ENCODE peak calls at places on chromosomes 4 and X, in seven cellular contexts. L is heart right ventricle, Z is lower lobe of right lung, P is tibial artery, J is left ventricle myocardium inferior, T is kidney, K is psoas muscle. G is an unnamed sample. For H3K4me1, the result is how much of the 10 kb centered on the place peaks cover.

GRCh38 chrX:153921070-153921469 is 5.0 kb downstream of the ARHGAP4 start:
- DNase-seq in L (no peak), P (no peak), J (no peak), Z (peak), K (no peak), T (peak), G (no peak)

GRCh38 chr4:84792366-84793301 is 173.9 kb downstream of the WDFY3 start:
- DNase-seq in K (no peak), P (no peak), L (no peak), T (no peak), J (no peak), Z (no peak), G (no peak)

GRCh38 chr4:100372432-100372831 is 145.4 kb downstream of the EMCN start:
- DNase-seq in L (no peak), K (no peak), J (no peak), P (no peak), Z (no peak), T (no peak), G (no peak)

GRCh38 chrX:135632353-135632752 is 81.1 kb upstream of the CT45A1 start:
- DNase-seq in K (no peak), T (no peak), P (no peak), L (no peak), Z (no peak), J (no peak), G (no peak)

GRCh38 chrX:47802589-47802988 is 34.1 kb upstream of the ZNF81 start:
- DNase-seq in L (no peak), K (no peak), P (no peak), J (no peak), T (no peak), Z (no peak), G (no peak)

GRCh38 chr4:30938956-30939528 is 218.9 kb downstream of the PCDH7 start:
- DNase-seq in Z (no peak), L (no peak), J (no peak), K (no peak), P (no peak), T (no peak), G (no peak)

GRCh38 chr4:153764611-153765368 is 5.0 kb upstream of the RNF175 start:
- DNase-seq in K (no peak), Z (no peak), P (no peak), T (no peak), J (no peak), L (no peak), G (no peak)

GRCh38 chrX:94515009-94515408 is 841.0 kb downstream of the FAM133A start:
- DNase-seq in T (no peak), Z (no peak), L (no peak), J (no peak), P (no peak), K (no peak), G (no peak)

GRCh38 chrX:10415704-10416001 is 204.7 kb downstream of the MID1 start:
- DNase-seq in P (no peak), J (no peak), K (no peak), L (no peak), Z (no peak), T (no peak), G (no peak)

GRCh38 chrX:153644356-153645125 is 2.5 kb upstream of the DUSP9 start:
- DNase-seq in P (no peak), L (no peak), Z (no peak), T (peak), K (peak), J (no peak), G (peak)

GRCh38 chrX:22314211-22314610 is 41.5 kb downstream of the CBLL2 start:
- DNase-seq in L (no peak), P (no peak), Z (no peak), T (no peak), J (no peak), K (no peak), G (no peak)

GRCh38 chrX:152904151-152905080 is 6.5 kb downstream of the ZNF185 start:
- DNase-seq in J (no peak), P (peak), Z (no peak), T (peak), L (peak), K (peak), G (peak)

GRCh38 chr4:6727943-6728250 is 11.9 kb downstream of the BLOC1S4 start:
- DNase-seq in P (no peak), L (no peak), K (no peak), Z (no peak), J (no peak), T (no peak), G (no peak)

GRCh38 chr4:81215219-81215892 is at the start of gene PRKG2:
- DNase-seq in P (no peak), J (no peak), T (no peak), Z (peak), L (no peak), K (no peak), G (no peak)

GRCh38 chr4:187224560-187224959 is 500.9 kb upstream of the FAT1 start:
- DNase-seq in K (no peak), Z (no peak), J (no peak), P (no peak), L (no peak), T (no peak), G (no peak)

GRCh38 chr4:84582988-84583870 is at the start of gene CDS1:
- DNase-seq in K (peak), L (peak), J (peak), P (no peak), T (peak), Z (peak), G (peak)

DNA sequence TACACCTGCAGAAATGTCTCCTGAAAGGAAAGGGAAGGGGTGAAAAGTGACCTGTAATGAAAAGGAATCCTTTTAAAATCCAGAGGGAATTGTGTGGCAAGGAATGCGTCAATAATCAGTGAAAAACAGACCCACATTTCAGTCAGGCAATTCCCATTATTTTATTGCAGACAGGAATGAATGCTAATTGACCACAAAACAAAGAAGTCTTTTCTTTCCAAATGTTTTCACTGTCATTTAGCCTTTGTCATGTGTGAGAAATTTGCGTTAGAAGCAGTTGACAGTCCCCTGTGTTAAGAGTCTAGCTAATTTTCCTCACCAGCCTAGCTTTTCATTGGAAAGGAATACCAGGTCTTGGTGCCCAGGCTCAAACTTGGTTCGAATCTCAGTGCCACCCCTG is 83.4 kb downstream of the KIT start:
- DNase-seq in J (no peak), Z (no peak), P (no peak), T (no peak), L (no peak), K (no peak), G (no peak)
- H3K4me1 ChIP-seq in J (under half), Z (under half), P (under half), T (under half), L (under half), K (under half), G (under half)

GRCh38 chrX:143635915-143636314 is at the start of gene SLITRK4:
- DNase-seq in L (no peak), P (no peak), K (no peak), J (no peak), T (no peak), Z (no peak), G (peak)
- H3K27ac ChIP-seq in L (no peak), P (no peak), K (no peak), J (no peak), T (peak), Z (no peak), G (no peak)

DNA sequence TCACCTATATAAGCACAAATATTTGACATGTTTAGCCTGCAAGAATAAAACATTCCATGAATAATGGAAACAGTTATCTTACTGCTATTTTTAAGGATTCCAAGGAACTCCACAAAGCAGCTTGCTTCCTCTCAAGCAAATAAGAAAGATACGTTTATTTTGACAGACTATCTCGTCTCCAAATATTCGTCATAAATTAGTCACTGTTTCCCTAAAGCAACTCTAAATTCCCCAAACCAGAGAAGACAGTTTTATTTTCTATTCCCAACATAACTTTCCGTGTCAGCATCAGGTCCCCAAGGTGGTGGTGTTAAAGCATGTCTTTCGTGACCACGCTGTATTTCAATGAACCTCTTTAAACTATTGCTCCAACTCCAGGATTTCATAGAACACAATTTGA is 24.3 kb upstream of the DKK2 start:
- DNase-seq in L (no peak), K (no peak), T (no peak), J (no peak), Z (no peak), P (no peak), G (no peak)
- H3K4me1 ChIP-seq in L (under half), K (under half), T (under half), J (under half), Z (under half), P (under half), G (under half)

GRCh38 chr4:140018931-140019618 is 134.9 kb downstream of the MAML3 start:
- DNase-seq in T (no peak), J (no peak), L (no peak), K (no peak), P (no peak), Z (no peak), G (no peak)

GRCh38 chr4:140019619-140020367 is 134.2 kb downstream of the MAML3 start:
- DNase-seq in Z (no peak), L (no peak), K (no peak), P (no peak), J (no peak), T (no peak), G (no peak)

GRCh38 chr4:140013088-140013487 is 140.9 kb downstream of the MAML3 start:
- DNase-seq in L (no peak), K (no peak), Z (no peak), T (no peak), J (no peak), P (no peak), G (no peak)

GRCh38 chr4:140012688-140013087 is 141.3 kb downstream of the MAML3 start:
- DNase-seq in T (no peak), L (peak), P (peak), J (peak), Z (peak), K (peak), G (no peak)

GRCh38 chr4:140014284-140014683 is 139.7 kb downstream of the MAML3 start:
- DNase-seq in J (no peak), K (no peak), P (no peak), T (no peak), Z (no peak), L (no peak), G (no peak)
- H3K27ac ChIP-seq in J (no peak), K (no peak), P (no peak), T (no peak), Z (no peak), L (no peak), G (no peak)

GRCh38 chrX:68041110-68041509 is 392.2 kb downstream of the OPHN1 start:
- DNase-seq in P (no peak), T (no peak), J (no peak), K (no peak), L (no peak), Z (no peak), G (no peak)
- H3K4me1 ChIP-seq in P (under half), T (under half), J (under half), K (under half), L (under half), Z (under half), G (under half)

DNA sequence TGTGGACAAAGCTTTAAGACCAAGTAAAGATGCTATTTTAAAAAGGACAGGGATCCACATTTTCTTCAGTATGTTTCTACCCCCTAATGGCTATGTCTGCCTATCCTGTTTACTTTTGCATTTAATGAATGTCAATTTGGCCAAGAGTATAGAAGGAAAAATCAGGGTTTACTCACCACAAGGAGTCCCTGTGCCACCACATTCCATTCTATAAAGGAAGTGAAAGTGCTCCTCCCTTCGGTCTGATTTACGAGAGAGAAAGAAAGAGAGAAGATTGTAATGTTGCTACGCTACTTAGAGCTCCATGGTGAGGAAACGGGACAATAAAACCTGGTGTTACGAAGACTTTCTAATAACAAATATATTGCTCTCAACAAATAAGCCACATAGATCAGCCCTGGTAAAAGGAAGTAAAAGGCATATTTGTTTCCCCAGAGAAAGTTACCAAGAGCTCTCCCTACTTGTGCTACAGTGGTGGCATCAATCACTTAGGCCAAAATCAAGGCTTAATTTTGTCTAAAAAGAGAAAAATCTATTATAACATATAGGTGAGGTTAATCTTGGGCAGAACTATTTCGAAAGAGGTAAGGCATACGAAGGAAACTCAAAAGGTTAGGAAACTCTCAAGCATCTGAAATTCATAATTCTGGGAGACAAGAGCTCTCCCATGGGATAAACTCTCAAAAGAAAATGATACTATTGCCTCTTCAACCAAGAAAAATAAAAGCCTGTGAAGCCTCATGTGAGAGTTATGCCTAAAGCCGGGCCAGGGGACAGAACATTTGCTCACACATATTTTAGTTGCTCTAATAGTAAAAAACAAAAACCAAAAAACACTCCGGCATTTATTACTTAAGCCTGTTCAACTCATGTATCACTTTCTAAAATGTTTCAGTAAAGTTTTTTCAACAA is 29.5 kb downstream of the TAPT1 start:
- DNase-seq in T (no peak), P (no peak), Z (no peak), J (no peak), L (no peak), K (no peak), G (no peak)
- H3K27ac ChIP-seq in T (no peak), P (peak), Z (peak), J (peak), L (peak), K (peak), G (no peak)

DNA sequence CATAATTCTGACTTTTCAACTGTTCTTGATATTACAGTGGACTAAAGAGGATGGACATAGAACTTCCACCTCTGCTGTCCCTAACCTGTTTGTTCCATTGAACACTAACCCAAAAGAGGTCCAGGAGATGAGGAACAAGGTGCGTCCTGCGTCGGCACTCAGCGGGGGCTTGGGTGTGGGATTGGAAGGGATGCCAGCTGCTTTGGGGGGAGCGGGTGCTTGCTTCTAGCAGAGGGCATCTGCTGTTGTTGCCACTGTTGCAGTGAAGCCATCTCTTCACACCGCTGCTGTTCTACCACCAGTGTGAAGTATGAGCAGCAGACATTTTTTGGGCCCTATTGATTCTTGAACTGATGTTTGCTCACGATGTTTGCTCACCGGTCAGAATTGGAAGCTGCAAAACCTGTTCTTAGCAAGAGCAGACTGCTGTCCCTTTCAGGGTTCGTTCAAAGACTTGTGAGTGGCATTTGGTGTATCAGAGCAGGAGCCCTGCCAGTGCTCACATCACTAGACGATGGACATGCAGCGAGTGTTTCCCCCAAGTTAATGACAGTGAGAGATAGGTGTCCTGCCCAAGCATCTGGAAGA is 55.4 kb downstream of the NOP14 start:
- DNase-seq in P (no peak), J (no peak), T (peak), L (no peak), Z (no peak), K (no peak), G (no peak)
- H3K4me1 ChIP-seq in P (under half), J (under half), T (under half), L (under half), Z (under half), K (under half), G (under half)

GRCh38 chr4:77852892-77853495 is 9.6 kb upstream of the MRPL1 start:
- DNase-seq in Z (no peak), J (no peak), T (no peak), P (no peak), K (no peak), L (no peak), G (no peak)
- H3K27ac ChIP-seq in Z (no peak), J (peak), T (no peak), P (no peak), K (peak), L (peak), G (no peak)

DNA sequence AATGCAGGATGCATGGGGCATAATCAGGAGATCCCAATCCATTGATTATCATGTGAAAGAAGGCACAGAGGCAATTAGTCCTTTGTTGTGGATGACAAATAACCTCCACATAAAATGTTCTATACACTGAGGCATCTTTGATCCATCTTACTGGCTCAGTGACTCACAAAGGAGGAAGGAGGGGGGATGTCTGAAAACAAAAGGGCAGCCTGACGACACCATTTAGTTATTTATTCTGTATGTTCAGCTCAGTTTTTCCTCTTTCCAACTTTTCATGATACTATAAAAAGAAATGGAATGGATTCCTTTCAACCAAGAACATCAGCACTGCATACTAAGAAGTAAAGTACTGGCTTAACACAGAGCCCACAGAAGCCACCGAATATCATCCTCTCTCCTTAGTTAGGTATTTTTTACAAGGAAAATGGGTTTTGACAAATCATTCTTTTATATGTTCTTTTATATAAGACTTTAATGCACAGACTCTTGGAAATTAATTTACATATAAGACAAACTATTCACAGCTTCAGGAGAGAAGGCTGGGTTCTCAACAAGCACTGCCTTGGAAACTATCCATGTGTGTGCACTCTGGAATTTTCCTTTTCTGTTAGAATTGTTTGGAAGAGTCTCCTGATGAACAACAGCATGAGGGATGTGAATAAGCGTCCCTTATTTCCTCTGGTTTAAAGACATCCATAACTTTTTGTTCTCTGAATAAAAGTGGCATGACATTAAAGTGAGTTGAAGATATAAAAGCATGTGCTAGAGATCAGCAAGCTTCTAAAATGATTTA is 135.6 kb downstream of the TSPAN5 start:
- DNase-seq in Z (no peak), L (no peak), T (no peak), K (no peak), P (no peak), J (no peak), G (no peak)
- H3K4me1 ChIP-seq in Z (under half), L (under half), T (under half), K (under half), P (under half), J (under half), G (under half)

G was measured in aorta.